ENCODE peak calls at places on chromosomes 2 and 18, in eight cellular contexts. One of them, this sample, is unnamed.

GRCh38 chr2:126982935-126983334 is 84.2 kb downstream of the TEX51 start:
- DNase-seq in non-pigmented ciliary epithelial cell: no peak
- DNase-seq in effector memory CD8-positive, alpha-beta T cell: no peak
- DNase-seq in NCI-H187: no peak
- DNase-seq in cardiac muscle cell: no peak
- DNase-seq in kidney epithelial cell: no peak
- DNase-seq in GM04504: no peak
- DNase-seq in OCI-LY7: no peak
- DNase-seq in this sample: no peak

GRCh38 chr2:116680537-116680936 is 1134.0 kb upstream of the DDX18 start:
- DNase-seq in non-pigmented ciliary epithelial cell: no peak
- DNase-seq in effector memory CD8-positive, alpha-beta T cell: no peak
- DNase-seq in NCI-H187: no peak
- DNase-seq in cardiac muscle cell: no peak
- DNase-seq in kidney epithelial cell: no peak
- DNase-seq in GM04504: no peak
- DNase-seq in OCI-LY7: no peak
- DNase-seq in this sample: no peak

GRCh38 chr2:108637304-108637669 is 82.0 kb upstream of the RANBP2 start:
- DNase-seq in non-pigmented ciliary epithelial cell: peak
- DNase-seq in effector memory CD8-positive, alpha-beta T cell: no peak
- DNase-seq in NCI-H187: no peak
- DNase-seq in cardiac muscle cell: peak
- DNase-seq in kidney epithelial cell: peak
- DNase-seq in GM04504: peak
- DNase-seq in OCI-LY7: no peak
- DNase-seq in this sample: no peak

GRCh38 chr18:76255070-76255683 is 239.9 kb downstream of the ZNF516 start:
- DNase-seq in non-pigmented ciliary epithelial cell: no peak
- DNase-seq in effector memory CD8-positive, alpha-beta T cell: no peak
- DNase-seq in NCI-H187: no peak
- DNase-seq in cardiac muscle cell: no peak
- DNase-seq in kidney epithelial cell: no peak
- DNase-seq in GM04504: no peak
- DNase-seq in OCI-LY7: no peak
- DNase-seq in this sample: no peak

GRCh38 chr2:38836801-38837200 is 38.9 kb downstream of the DHX57 start:
- DNase-seq in non-pigmented ciliary epithelial cell: no peak
- DNase-seq in effector memory CD8-positive, alpha-beta T cell: no peak
- DNase-seq in NCI-H187: no peak
- DNase-seq in cardiac muscle cell: no peak
- DNase-seq in kidney epithelial cell: peak
- DNase-seq in GM04504: no peak
- DNase-seq in OCI-LY7: no peak
- DNase-seq in this sample: no peak

GRCh38 chr2:225415809-225416208 is 16.3 kb downstream of the NYAP2 start:
- DNase-seq in non-pigmented ciliary epithelial cell: no peak
- DNase-seq in effector memory CD8-positive, alpha-beta T cell: no peak
- DNase-seq in NCI-H187: no peak
- DNase-seq in cardiac muscle cell: no peak
- DNase-seq in kidney epithelial cell: no peak
- DNase-seq in GM04504: no peak
- DNase-seq in OCI-LY7: no peak
- DNase-seq in this sample: no peak

GRCh38 chr2:101113441-101114267 is 37.5 kb downstream of the TBC1D8 start:
- DNase-seq in non-pigmented ciliary epithelial cell: no peak
- DNase-seq in effector memory CD8-positive, alpha-beta T cell: no peak
- DNase-seq in NCI-H187: peak
- DNase-seq in cardiac muscle cell: peak
- DNase-seq in kidney epithelial cell: peak
- DNase-seq in GM04504: peak
- DNase-seq in OCI-LY7: no peak
- DNase-seq in this sample: no peak

GRCh38 chr2:218615868-218616315 is 8.2 kb downstream of the PLCD4 start:
- DNase-seq in non-pigmented ciliary epithelial cell: no peak
- DNase-seq in effector memory CD8-positive, alpha-beta T cell: no peak
- DNase-seq in NCI-H187: no peak
- DNase-seq in cardiac muscle cell: no peak
- DNase-seq in kidney epithelial cell: no peak
- DNase-seq in GM04504: no peak
- DNase-seq in OCI-LY7: no peak
- DNase-seq in this sample: no peak

GRCh38 chr2:32864337-32864736 is 82.4 kb upstream of the LTBP1 start:
- DNase-seq in non-pigmented ciliary epithelial cell: peak
- DNase-seq in effector memory CD8-positive, alpha-beta T cell: no peak
- DNase-seq in NCI-H187: no peak
- DNase-seq in cardiac muscle cell: peak
- DNase-seq in kidney epithelial cell: no peak
- DNase-seq in GM04504: peak
- DNase-seq in OCI-LY7: no peak
- DNase-seq in this sample: no peak

GRCh38 chr18:57737661-57738060 is 65.5 kb downstream of the ATP8B1 start:
- DNase-seq in non-pigmented ciliary epithelial cell: peak
- DNase-seq in effector memory CD8-positive, alpha-beta T cell: no peak
- DNase-seq in NCI-H187: no peak
- DNase-seq in cardiac muscle cell: peak
- DNase-seq in kidney epithelial cell: peak
- DNase-seq in GM04504: peak
- DNase-seq in OCI-LY7: no peak
- DNase-seq in this sample: no peak

GRCh38 chr18:76678248-76678647 is 144.1 kb upstream of the ZNF236 start:
- DNase-seq in non-pigmented ciliary epithelial cell: no peak
- DNase-seq in effector memory CD8-positive, alpha-beta T cell: no peak
- DNase-seq in NCI-H187: no peak
- DNase-seq in cardiac muscle cell: no peak
- DNase-seq in kidney epithelial cell: no peak
- DNase-seq in GM04504: no peak
- DNase-seq in OCI-LY7: no peak
- DNase-seq in this sample: no peak

GRCh38 chr2:239151201-239152131 is 249.4 kb downstream of the HDAC4 start:
- DNase-seq in non-pigmented ciliary epithelial cell: no peak
- DNase-seq in effector memory CD8-positive, alpha-beta T cell: no peak
- DNase-seq in NCI-H187: no peak
- DNase-seq in cardiac muscle cell: no peak
- DNase-seq in kidney epithelial cell: no peak
- DNase-seq in GM04504: peak
- DNase-seq in OCI-LY7: no peak
- DNase-seq in this sample: no peak

GRCh38 chr2:15701991-15702390 is 110.3 kb downstream of the DDX1 start:
- DNase-seq in non-pigmented ciliary epithelial cell: no peak
- DNase-seq in effector memory CD8-positive, alpha-beta T cell: no peak
- DNase-seq in NCI-H187: no peak
- DNase-seq in cardiac muscle cell: no peak
- DNase-seq in kidney epithelial cell: no peak
- DNase-seq in GM04504: no peak
- DNase-seq in OCI-LY7: no peak
- DNase-seq in this sample: no peak

GRCh38 chr2:101473911-101474751 is 781 bp downstream of the RFX8 start:
- DNase-seq in non-pigmented ciliary epithelial cell: no peak
- DNase-seq in effector memory CD8-positive, alpha-beta T cell: no peak
- DNase-seq in NCI-H187: no peak
- DNase-seq in cardiac muscle cell: peak
- DNase-seq in kidney epithelial cell: no peak
- DNase-seq in GM04504: peak
- DNase-seq in OCI-LY7: no peak
- DNase-seq in this sample: no peak

GRCh38 chr2:71453404-71454220 is at the start of gene DYSF:
- DNase-seq in non-pigmented ciliary epithelial cell: no peak
- DNase-seq in effector memory CD8-positive, alpha-beta T cell: no peak
- DNase-seq in NCI-H187: no peak
- DNase-seq in cardiac muscle cell: peak
- DNase-seq in kidney epithelial cell: no peak
- DNase-seq in GM04504: no peak
- DNase-seq in OCI-LY7: no peak
- DNase-seq in this sample: no peak

GRCh38 chr2:180705551-180705950 is 274.9 kb upstream of the UBE2E3 start:
- DNase-seq in non-pigmented ciliary epithelial cell: no peak
- DNase-seq in effector memory CD8-positive, alpha-beta T cell: no peak
- DNase-seq in NCI-H187: no peak
- DNase-seq in cardiac muscle cell: no peak
- DNase-seq in kidney epithelial cell: no peak
- DNase-seq in GM04504: no peak
- DNase-seq in OCI-LY7: no peak
- DNase-seq in this sample: no peak

GRCh38 chr2:136361521-136361920 is 243.6 kb upstream of the CXCR4 start:
- DNase-seq in non-pigmented ciliary epithelial cell: no peak
- DNase-seq in effector memory CD8-positive, alpha-beta T cell: no peak
- DNase-seq in NCI-H187: no peak
- DNase-seq in cardiac muscle cell: no peak
- DNase-seq in kidney epithelial cell: no peak
- DNase-seq in GM04504: no peak
- DNase-seq in OCI-LY7: no peak
- DNase-seq in this sample: no peak

GRCh38 chr2:234278556-234279286 is 218.2 kb downstream of the ARL4C start:
- DNase-seq in non-pigmented ciliary epithelial cell: no peak
- DNase-seq in effector memory CD8-positive, alpha-beta T cell: no peak
- DNase-seq in NCI-H187: no peak
- DNase-seq in cardiac muscle cell: no peak
- DNase-seq in kidney epithelial cell: no peak
- DNase-seq in GM04504: no peak
- DNase-seq in OCI-LY7: no peak
- DNase-seq in this sample: no peak

GRCh38 chr2:227607969-227608368 is 6.7 kb downstream of the SCYGR3 start:
- DNase-seq in non-pigmented ciliary epithelial cell: no peak
- DNase-seq in effector memory CD8-positive, alpha-beta T cell: no peak
- DNase-seq in NCI-H187: no peak
- DNase-seq in cardiac muscle cell: peak
- DNase-seq in kidney epithelial cell: no peak
- DNase-seq in GM04504: no peak
- DNase-seq in OCI-LY7: no peak
- DNase-seq in this sample: no peak

GRCh38 chr2:96665083-96665569 is 22.6 kb downstream of the FER1L5 start:
- DNase-seq in non-pigmented ciliary epithelial cell: peak
- DNase-seq in effector memory CD8-positive, alpha-beta T cell: no peak
- DNase-seq in NCI-H187: no peak
- DNase-seq in cardiac muscle cell: peak
- DNase-seq in kidney epithelial cell: peak
- DNase-seq in GM04504: peak
- DNase-seq in OCI-LY7: no peak
- DNase-seq in this sample: no peak

GRCh38 chr18:59570101-59570875 is 126.9 kb downstream of the CCBE1 start:
- DNase-seq in non-pigmented ciliary epithelial cell: no peak
- DNase-seq in effector memory CD8-positive, alpha-beta T cell: no peak
- DNase-seq in NCI-H187: no peak
- DNase-seq in cardiac muscle cell: peak
- DNase-seq in kidney epithelial cell: no peak
- DNase-seq in GM04504: no peak
- DNase-seq in OCI-LY7: no peak
- DNase-seq in this sample: no peak

GRCh38 chr2:17752892-17753802 is 463 bp downstream of the SMC6 start:
- DNase-seq in non-pigmented ciliary epithelial cell: no peak
- DNase-seq in effector memory CD8-positive, alpha-beta T cell: peak
- DNase-seq in NCI-H187: peak
- DNase-seq in cardiac muscle cell: peak
- DNase-seq in kidney epithelial cell: no peak
- DNase-seq in GM04504: no peak
- DNase-seq in OCI-LY7: peak
- DNase-seq in this sample: peak

GRCh38 chr2:48723125-48723524 is 32.4 kb downstream of the LHCGR start:
- DNase-seq in non-pigmented ciliary epithelial cell: peak
- DNase-seq in effector memory CD8-positive, alpha-beta T cell: no peak
- DNase-seq in NCI-H187: no peak
- DNase-seq in cardiac muscle cell: peak
- DNase-seq in kidney epithelial cell: peak
- DNase-seq in GM04504: peak
- DNase-seq in OCI-LY7: no peak
- DNase-seq in this sample: no peak

GRCh38 chr2:74458132-74458956 is at the start of gene WBP1:
- DNase-seq in non-pigmented ciliary epithelial cell: peak
- DNase-seq in effector memory CD8-positive, alpha-beta T cell: peak
- DNase-seq in NCI-H187: peak
- DNase-seq in cardiac muscle cell: peak
- DNase-seq in kidney epithelial cell: peak
- DNase-seq in GM04504: peak
- DNase-seq in OCI-LY7: peak
- DNase-seq in this sample: peak

GRCh38 chr2:43075054-43075593 is 151.3 kb downstream of the ZFP36L2 start:
- DNase-seq in non-pigmented ciliary epithelial cell: peak
- DNase-seq in effector memory CD8-positive, alpha-beta T cell: no peak
- DNase-seq in NCI-H187: no peak
- DNase-seq in cardiac muscle cell: peak
- DNase-seq in kidney epithelial cell: no peak
- DNase-seq in GM04504: peak
- DNase-seq in OCI-LY7: no peak
- DNase-seq in this sample: no peak

GRCh38 chr18:56575819-56576663 is 62.4 kb downstream of the TXNL1 start:
- DNase-seq in non-pigmented ciliary epithelial cell: peak
- DNase-seq in effector memory CD8-positive, alpha-beta T cell: no peak
- DNase-seq in NCI-H187: no peak
- DNase-seq in cardiac muscle cell: peak
- DNase-seq in kidney epithelial cell: no peak
- DNase-seq in GM04504: no peak
- DNase-seq in OCI-LY7: peak
- DNase-seq in this sample: peak

GRCh38 chr2:9008951-9009664 is 5.6 kb upstream of the MBOAT2 start:
- DNase-seq in non-pigmented ciliary epithelial cell: no peak
- DNase-seq in effector memory CD8-positive, alpha-beta T cell: no peak
- DNase-seq in NCI-H187: no peak
- DNase-seq in cardiac muscle cell: no peak
- DNase-seq in kidney epithelial cell: no peak
- DNase-seq in GM04504: no peak
- DNase-seq in OCI-LY7: no peak
- DNase-seq in this sample: no peak

GRCh38 chr2:138948070-138948539 is 167.9 kb upstream of the NXPH2 start:
- DNase-seq in non-pigmented ciliary epithelial cell: peak
- DNase-seq in effector memory CD8-positive, alpha-beta T cell: no peak
- DNase-seq in NCI-H187: no peak
- DNase-seq in cardiac muscle cell: peak
- DNase-seq in kidney epithelial cell: peak
- DNase-seq in GM04504: peak
- DNase-seq in OCI-LY7: no peak
- DNase-seq in this sample: no peak

GRCh38 chr2:191657977-191658376 is 20.0 kb upstream of the NABP1 start:
- DNase-seq in non-pigmented ciliary epithelial cell: no peak
- DNase-seq in effector memory CD8-positive, alpha-beta T cell: no peak
- DNase-seq in NCI-H187: no peak
- DNase-seq in cardiac muscle cell: peak
- DNase-seq in kidney epithelial cell: no peak
- DNase-seq in GM04504: peak
- DNase-seq in OCI-LY7: no peak
- DNase-seq in this sample: no peak

GRCh38 chr2:98790221-98790620 is 59.3 kb upstream of the MGAT4A start:
- DNase-seq in non-pigmented ciliary epithelial cell: no peak
- DNase-seq in effector memory CD8-positive, alpha-beta T cell: no peak
- DNase-seq in NCI-H187: no peak
- DNase-seq in cardiac muscle cell: no peak
- DNase-seq in kidney epithelial cell: no peak
- DNase-seq in GM04504: no peak
- DNase-seq in OCI-LY7: no peak
- DNase-seq in this sample: no peak

GRCh38 chr18:6504605-6505510 is 90.1 kb upstream of the L3MBTL4 start:
- DNase-seq in non-pigmented ciliary epithelial cell: no peak
- DNase-seq in effector memory CD8-positive, alpha-beta T cell: no peak
- DNase-seq in NCI-H187: no peak
- DNase-seq in cardiac muscle cell: no peak
- DNase-seq in kidney epithelial cell: no peak
- DNase-seq in GM04504: no peak
- DNase-seq in OCI-LY7: no peak
- DNase-seq in this sample: no peak

GRCh38 chr2:46697830-46698323 is 217.7 kb downstream of the MCFD2 start:
- DNase-seq in non-pigmented ciliary epithelial cell: no peak
- DNase-seq in effector memory CD8-positive, alpha-beta T cell: no peak
- DNase-seq in NCI-H187: no peak
- DNase-seq in cardiac muscle cell: no peak
- DNase-seq in kidney epithelial cell: no peak
- DNase-seq in GM04504: no peak
- DNase-seq in OCI-LY7: peak
- DNase-seq in this sample: no peak

GRCh38 chr2:221203846-221204245 is 368.3 kb downstream of the EPHA4 start:
- DNase-seq in non-pigmented ciliary epithelial cell: no peak
- DNase-seq in effector memory CD8-positive, alpha-beta T cell: no peak
- DNase-seq in NCI-H187: peak
- DNase-seq in cardiac muscle cell: no peak
- DNase-seq in kidney epithelial cell: no peak
- DNase-seq in GM04504: no peak
- DNase-seq in OCI-LY7: peak
- DNase-seq in this sample: no peak

GRCh38 chr18:58104071-58104470 is 60.0 kb downstream of the NEDD4L start:
- DNase-seq in non-pigmented ciliary epithelial cell: no peak
- DNase-seq in effector memory CD8-positive, alpha-beta T cell: no peak
- DNase-seq in NCI-H187: no peak
- DNase-seq in cardiac muscle cell: no peak
- DNase-seq in kidney epithelial cell: no peak
- DNase-seq in GM04504: no peak
- DNase-seq in OCI-LY7: no peak
- DNase-seq in this sample: no peak

This sample was measured in DMS 273 treated with DMSO at 0.1 percent for 48 hours.